ENCODE peak calls at places on chromosomes 11 and 22, in four cellular contexts. I is T-cell, F is GM13976, S is fibroblast of pulmonary artery. T is an unnamed sample.

GRCh38 chr22:36853407-36854099 is 7.3 kb upstream of the NCF4 start:
- DNase-seq in I (peak), F (peak), S (peak), T (peak)

GRCh38 chr22:36117053-36117554 is 43.5 kb downstream of the APOL3 start:
- DNase-seq in I (no peak), F (no peak), S (no peak), T (no peak)

GRCh38 chr11:18046116-18046777 is at the start of gene TPH1:
- DNase-seq in I (no peak), F (peak), S (peak), T (no peak)

GRCh38 chr11:128039140-128040021 is 548.0 kb downstream of the ETS1 start:
- DNase-seq in I (peak), F (no peak), S (peak), T (peak)

GRCh38 chr11:27209562-27210005 is 153.4 kb downstream of the CCDC34 start:
- DNase-seq in I (no peak), F (no peak), S (peak), T (no peak)

GRCh38 chr11:95863486-95864140 is 60.3 kb downstream of the MTMR2 start:
- DNase-seq in I (no peak), F (no peak), S (peak), T (no peak)

GRCh38 chr22:21000987-21001600 is 824 bp downstream of the THAP7 start:
- DNase-seq in I (no peak), F (no peak), S (no peak), T (no peak)

GRCh38 chr11:19980957-19981669 is 179.2 kb downstream of the DBX1 start:
- DNase-seq in I (no peak), F (no peak), S (peak), T (no peak)

GRCh38 chr11:65915821-65916251 is 3.0 kb downstream of the C11orf68 start:
- DNase-seq in I (no peak), F (no peak), S (peak), T (no peak)

GRCh38 chr11:2725367-2726300 is 25.8 kb upstream of the KCNQ1OT1 start:
- DNase-seq in I (no peak), F (no peak), S (peak), T (no peak)

GRCh38 chr22:17943533-17944204 is 80.7 kb downstream of the MICAL3 start:
- DNase-seq in I (no peak), F (no peak), S (no peak), T (no peak)

GRCh38 chr22:43431821-43432554 is 20.2 kb downstream of the MPPED1 start:
- DNase-seq in I (no peak), F (no peak), S (no peak), T (no peak)